ENCODE peak calls at places on chromosomes 1 and 21, in five cellular contexts. F, U, S, Z and G are unnamed samples.

GRCh38 chr1:23727362-23727811 is 15.9 kb upstream of the ELOA start:
- DNase-seq in S (no peak), F (no peak), Z (no peak), U (peak), G (no peak)

GRCh38 chr1:231410041-231410591 is 12.0 kb downstream of the EGLN1 start:
- DNase-seq in Z (no peak), S (no peak), F (no peak), U (peak), G (no peak)

GRCh38 chr1:208126108-208126507 is 118.1 kb downstream of the PLXNA2 start:
- DNase-seq in S (no peak), U (no peak), F (no peak), Z (no peak), G (no peak)

GRCh38 chr1:205572426-205572825 is 59.4 kb downstream of the ELK4 start:
- DNase-seq in F (no peak), U (no peak), Z (no peak), S (no peak), G (no peak)

GRCh38 chr1:6037338-6037762 is 8.3 kb upstream of the KCNAB2 start:
- DNase-seq in S (peak), F (no peak), U (peak), Z (no peak), G (peak)

GRCh38 chr1:43293896-43294760 is 6.7 kb upstream of the TIE1 start:
- DNase-seq in S (no peak), Z (no peak), F (peak), U (peak), G (no peak)

GRCh38 chr1:154757149-154757548 is 112.9 kb downstream of the KCNN3 start:
- DNase-seq in S (no peak), U (no peak), Z (no peak), F (no peak), G (no peak)

GRCh38 chr1:32338637-32339145 is 2.7 kb upstream of the MARCKSL1 start:
- DNase-seq in S (no peak), U (no peak), F (no peak), Z (no peak), G (no peak)

GRCh38 chr21:43345746-43346409 is 81.1 kb downstream of the SIK1 start:
- DNase-seq in S (no peak), F (no peak), Z (no peak), U (peak), G (no peak)

GRCh38 chr1:45305231-45305630 is 21.5 kb upstream of the HPDL start:
- DNase-seq in S (no peak), U (no peak), Z (no peak), F (no peak), G (no peak)

GRCh38 chr1:212455406-212456165 is 22.9 kb downstream of the NENF start:
- DNase-seq in Z (peak), U (peak), S (peak), F (peak), G (peak)

GRCh38 chr1:240993004-240993403 is 364.0 kb downstream of the RGS7 start:
- DNase-seq in F (no peak), S (no peak), Z (no peak), U (no peak), G (no peak)

GRCh38 chr1:80171101-80171500 is 1164.6 kb upstream of the ADGRL4 start:
- DNase-seq in S (no peak), U (no peak), Z (no peak), F (peak), G (no peak)

GRCh38 chr1:8728464-8728863 is 89.0 kb downstream of the RERE start:
- DNase-seq in Z (no peak), S (no peak), F (no peak), U (no peak), G (no peak)

GRCh38 chr1:161487483-161487827 is 17.8 kb upstream of the FCGR2A start:
- DNase-seq in S (no peak), F (no peak), Z (no peak), U (peak), G (no peak)

GRCh38 chr1:3091334-3091733 is 22.3 kb downstream of the PRDM16 start:
- DNase-seq in S (no peak), F (no peak), U (no peak), Z (no peak), G (no peak)